ENCODE peak calls at places on chromosomes 16 and 17, in nine cellular contexts. One of them, this sample, is unnamed.
A peak's percentile ranks its signal among the peaks of the same experiment; 100 is the strongest.

GRCh38 chr16:1099224-1100083 is 3.4 kb upstream of the C1QTNF8 start:
- DNase-seq in SJSA1: no peak
- DNase-seq in effector memory CD4-positive, alpha-beta T cell: no peak
- DNase-seq in lung: no peak
- DNase-seq in RWPE1: no peak
- DNase-seq in uterus: no peak
- DNase-seq in body of pancreas: no peak
- DNase-seq in ascending aorta: no peak
- DNase-seq in fibroblast of lung: no peak
- DNase-seq in this sample: no peak

GRCh38 chr17:38709104-38709820 is 4.2 kb downstream of the MLLT6 start:
- DNase-seq in SJSA1: no peak
- DNase-seq in effector memory CD4-positive, alpha-beta T cell: no peak
- DNase-seq in lung: no peak
- DNase-seq in RWPE1: no peak
- DNase-seq in uterus: no peak
- DNase-seq in body of pancreas: no peak
- DNase-seq in ascending aorta: no peak
- DNase-seq in fibroblast of lung: no peak
- DNase-seq in this sample: no peak

GRCh38 chr16:4723071-4723767 is 10.9 kb downstream of the ANKS3 start:
- DNase-seq in SJSA1: no peak
- DNase-seq in effector memory CD4-positive, alpha-beta T cell: no peak
- DNase-seq in lung: no peak
- DNase-seq in RWPE1: no peak
- DNase-seq in uterus: no peak
- DNase-seq in body of pancreas: no peak
- DNase-seq in ascending aorta: no peak
- DNase-seq in fibroblast of lung: peak; percentile 92
- DNase-seq in this sample: no peak

GRCh38 chr16:66154801-66155200 is 211.7 kb upstream of the CDH5 start:
- DNase-seq in SJSA1: no peak
- DNase-seq in effector memory CD4-positive, alpha-beta T cell: no peak
- DNase-seq in lung: no peak
- DNase-seq in RWPE1: no peak
- DNase-seq in uterus: no peak
- DNase-seq in body of pancreas: no peak
- DNase-seq in ascending aorta: no peak
- DNase-seq in fibroblast of lung: peak; percentile 27
- DNase-seq in this sample: no peak

GRCh38 chr17:29037739-29038465 is 5.0 kb upstream of the PIPOX start:
- DNase-seq in SJSA1: no peak
- DNase-seq in effector memory CD4-positive, alpha-beta T cell: no peak
- DNase-seq in lung: no peak
- DNase-seq in RWPE1: no peak
- DNase-seq in uterus: no peak
- DNase-seq in body of pancreas: no peak
- DNase-seq in ascending aorta: no peak
- DNase-seq in fibroblast of lung: no peak
- DNase-seq in this sample: no peak

GRCh38 chr17:83171661-83172060 is 92.3 kb downstream of the METRNL start:
- DNase-seq in SJSA1: no peak
- DNase-seq in effector memory CD4-positive, alpha-beta T cell: no peak
- DNase-seq in lung: peak; percentile 23
- DNase-seq in RWPE1: peak; percentile 19
- DNase-seq in uterus: peak; percentile 9
- DNase-seq in body of pancreas: peak; percentile 6
- DNase-seq in ascending aorta: no peak
- DNase-seq in fibroblast of lung: no peak
- DNase-seq in this sample: no peak

GRCh38 chr17:66354981-66355380 is 52.6 kb downstream of the PRKCA start:
- DNase-seq in SJSA1: no peak
- DNase-seq in effector memory CD4-positive, alpha-beta T cell: no peak
- DNase-seq in lung: no peak
- DNase-seq in RWPE1: no peak
- DNase-seq in uterus: no peak
- DNase-seq in body of pancreas: no peak
- DNase-seq in ascending aorta: no peak
- DNase-seq in fibroblast of lung: peak; percentile 64
- DNase-seq in this sample: no peak

GRCh38 chr17:80501739-80502577 is 25.6 kb upstream of the NPTX1 start:
- DNase-seq in SJSA1: peak; percentile 96
- DNase-seq in effector memory CD4-positive, alpha-beta T cell: no peak
- DNase-seq in lung: no peak
- DNase-seq in RWPE1: peak; percentile 73
- DNase-seq in uterus: peak; percentile 54
- DNase-seq in body of pancreas: no peak
- DNase-seq in ascending aorta: no peak
- DNase-seq in fibroblast of lung: peak; percentile 93
- DNase-seq in this sample: no peak

GRCh38 chr17:75365009-75365930 is 40.2 kb downstream of the GRB2 start:
- DNase-seq in SJSA1: peak; percentile 20
- DNase-seq in effector memory CD4-positive, alpha-beta T cell: no peak
- DNase-seq in lung: no peak
- DNase-seq in RWPE1: no peak
- DNase-seq in uterus: no peak
- DNase-seq in body of pancreas: no peak
- DNase-seq in ascending aorta: no peak
- DNase-seq in fibroblast of lung: peak; percentile 58
- DNase-seq in this sample: no peak

GRCh38 chr17:44222112-44222869 is 2.8 kb upstream of the UBTF start:
- DNase-seq in SJSA1: peak; percentile 85
- DNase-seq in effector memory CD4-positive, alpha-beta T cell: no peak
- DNase-seq in lung: peak; percentile 78
- DNase-seq in RWPE1: peak; percentile 60
- DNase-seq in uterus: peak; percentile 85
- DNase-seq in body of pancreas: peak; percentile 64
- DNase-seq in ascending aorta: peak; percentile 91
- DNase-seq in fibroblast of lung: peak; percentile 74
- DNase-seq in this sample: no peak

GRCh38 chr17:43151880-43152456 is 19.0 kb upstream of the NBR1 start:
- DNase-seq in SJSA1: no peak
- DNase-seq in effector memory CD4-positive, alpha-beta T cell: no peak
- DNase-seq in lung: no peak
- DNase-seq in RWPE1: no peak
- DNase-seq in uterus: no peak
- DNase-seq in body of pancreas: no peak
- DNase-seq in ascending aorta: no peak
- DNase-seq in fibroblast of lung: no peak
- DNase-seq in this sample: no peak

GRCh38 chr17:34665150-34665802 is 85.9 kb downstream of the TMEM132E start:
- DNase-seq in SJSA1: no peak
- DNase-seq in effector memory CD4-positive, alpha-beta T cell: no peak
- DNase-seq in lung: no peak
- DNase-seq in RWPE1: no peak
- DNase-seq in uterus: no peak
- DNase-seq in body of pancreas: no peak
- DNase-seq in ascending aorta: no peak
- DNase-seq in fibroblast of lung: no peak
- DNase-seq in this sample: no peak

GRCh38 chr16:85718682-85719081 is 29.9 kb upstream of the GINS2 start:
- DNase-seq in SJSA1: no peak
- DNase-seq in effector memory CD4-positive, alpha-beta T cell: no peak
- DNase-seq in lung: no peak
- DNase-seq in RWPE1: no peak
- DNase-seq in uterus: no peak
- DNase-seq in body of pancreas: peak; percentile 27
- DNase-seq in ascending aorta: no peak
- DNase-seq in fibroblast of lung: no peak
- DNase-seq in this sample: no peak

GRCh38 chr16:14087590-14088154 is 16.6 kb downstream of the MRTFB start:
- DNase-seq in SJSA1: no peak
- DNase-seq in effector memory CD4-positive, alpha-beta T cell: no peak
- DNase-seq in lung: no peak
- DNase-seq in RWPE1: no peak
- DNase-seq in uterus: no peak
- DNase-seq in body of pancreas: no peak
- DNase-seq in ascending aorta: no peak
- DNase-seq in fibroblast of lung: no peak
- DNase-seq in this sample: no peak

GRCh38 chr17:36544049-36544319 is 735 bp upstream of the GGNBP2 start:
- DNase-seq in SJSA1: no peak
- DNase-seq in effector memory CD4-positive, alpha-beta T cell: no peak
- DNase-seq in lung: no peak
- DNase-seq in RWPE1: peak; percentile 10
- DNase-seq in uterus: peak; percentile 24
- DNase-seq in body of pancreas: no peak
- DNase-seq in ascending aorta: peak; percentile 68
- DNase-seq in fibroblast of lung: peak; percentile 55
- DNase-seq in this sample: no peak

GRCh38 chr17:27430882-27431491 is 25.3 kb upstream of the KSR1 start:
- DNase-seq in SJSA1: peak; percentile 38
- DNase-seq in effector memory CD4-positive, alpha-beta T cell: no peak
- DNase-seq in lung: no peak
- DNase-seq in RWPE1: peak; percentile 48
- DNase-seq in uterus: peak; percentile 34
- DNase-seq in body of pancreas: peak; percentile 35
- DNase-seq in ascending aorta: no peak
- DNase-seq in fibroblast of lung: peak; percentile 32
- DNase-seq in this sample: no peak

GRCh38 chr17:66474258-66474657 is 171.8 kb downstream of the PRKCA start:
- DNase-seq in SJSA1: no peak
- DNase-seq in effector memory CD4-positive, alpha-beta T cell: no peak
- DNase-seq in lung: no peak
- DNase-seq in RWPE1: no peak
- DNase-seq in uterus: no peak
- DNase-seq in body of pancreas: no peak
- DNase-seq in ascending aorta: no peak
- DNase-seq in fibroblast of lung: no peak
- DNase-seq in this sample: no peak

GRCh38 chr17:78089557-78090281 is 38.8 kb downstream of the TMC6 start:
- DNase-seq in SJSA1: no peak
- DNase-seq in effector memory CD4-positive, alpha-beta T cell: no peak
- DNase-seq in lung: no peak
- DNase-seq in RWPE1: no peak
- DNase-seq in uterus: no peak
- DNase-seq in body of pancreas: no peak
- DNase-seq in ascending aorta: no peak
- DNase-seq in fibroblast of lung: no peak
- DNase-seq in this sample: no peak
- H3K27ac ChIP-seq in SJSA1: no peak overlapping the region
- H3K27ac ChIP-seq in effector memory CD4-positive, alpha-beta T cell: no peak overlapping the region
- H3K27ac ChIP-seq in lung: no peak overlapping the region
- H3K27ac ChIP-seq in RWPE1: no peak overlapping the region
- H3K27ac ChIP-seq in uterus: no peak overlapping the region
- H3K27ac ChIP-seq in body of pancreas: no peak overlapping the region
- H3K27ac ChIP-seq in ascending aorta: no peak overlapping the region
- H3K27ac ChIP-seq in fibroblast of lung: no peak overlapping the region
- H3K27ac ChIP-seq in this sample: no peak overlapping the region

DNA sequence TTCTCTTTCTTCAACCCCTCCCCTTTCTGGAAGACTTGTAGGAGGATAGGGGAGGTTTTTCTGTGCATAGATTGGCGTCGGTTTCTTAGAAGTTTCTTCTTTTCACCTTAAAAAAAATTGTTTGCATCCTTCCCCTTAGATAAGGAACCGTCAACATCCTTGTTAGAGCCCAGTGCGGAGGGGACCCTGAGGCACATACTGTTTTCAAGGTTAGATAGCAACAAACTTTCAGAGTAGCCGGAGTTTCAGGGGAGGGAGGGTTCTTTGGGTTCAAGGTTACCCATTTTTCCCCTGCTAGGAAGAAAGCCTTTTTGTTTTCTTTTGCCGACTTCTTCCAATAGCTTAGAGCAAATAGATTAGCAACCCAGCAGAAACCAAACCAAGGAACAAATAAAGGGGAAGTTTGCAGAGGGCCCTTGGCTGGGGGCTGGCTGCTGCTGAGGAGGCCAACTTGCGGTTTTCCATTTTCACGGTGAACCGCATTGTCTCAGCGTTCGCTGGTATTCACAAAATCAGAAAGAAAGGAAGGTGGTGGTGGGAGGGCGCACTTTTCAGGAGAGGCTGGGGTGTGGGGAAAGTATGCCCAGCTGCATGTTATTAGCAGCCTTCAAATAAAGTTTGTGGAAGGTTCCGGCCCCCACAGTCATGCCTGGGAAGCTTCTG is 28.8 kb downstream of the MSI2 start:
- DNase-seq in SJSA1: no peak
- DNase-seq in effector memory CD4-positive, alpha-beta T cell: peak; percentile 6
- DNase-seq in lung: no peak
- DNase-seq in RWPE1: no peak
- DNase-seq in uterus: no peak
- DNase-seq in body of pancreas: no peak
- DNase-seq in ascending aorta: no peak
- DNase-seq in fibroblast of lung: peak; percentile 63
- DNase-seq in this sample: no peak
- H3K27ac ChIP-seq in SJSA1: no peak overlapping the region
- H3K27ac ChIP-seq in effector memory CD4-positive, alpha-beta T cell: peak overlapping the region; percentile 47
- H3K27ac ChIP-seq in lung: no peak overlapping the region
- H3K27ac ChIP-seq in RWPE1: no peak overlapping the region
- H3K27ac ChIP-seq in uterus: no peak overlapping the region
- H3K27ac ChIP-seq in body of pancreas: no peak overlapping the region
- H3K27ac ChIP-seq in ascending aorta: no peak overlapping the region
- H3K27ac ChIP-seq in fibroblast of lung: no peak overlapping the region
- H3K27ac ChIP-seq in this sample: no peak overlapping the region

DNA sequence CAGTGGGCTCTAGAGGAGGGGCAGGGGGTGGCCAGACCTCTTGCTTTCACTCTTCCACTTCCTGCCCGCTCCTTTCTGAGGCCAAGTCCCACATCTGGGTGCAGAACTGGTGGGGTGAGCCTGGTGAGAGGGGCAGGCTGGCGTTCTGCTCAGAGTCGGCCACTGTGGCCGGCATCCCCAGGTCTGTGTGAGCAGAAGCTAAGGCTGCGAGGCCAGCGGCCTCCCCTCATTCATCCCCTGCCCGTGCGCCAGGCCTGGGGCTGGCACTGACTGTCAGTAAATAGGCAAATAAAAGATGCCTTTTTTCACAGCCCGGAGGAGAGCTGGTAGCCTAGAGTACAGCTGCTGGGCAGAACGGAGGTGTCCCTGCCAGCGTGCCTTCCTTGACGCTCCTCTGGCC is 1.2 kb downstream of the DEF8 start:
- DNase-seq in SJSA1: no peak
- DNase-seq in effector memory CD4-positive, alpha-beta T cell: no peak
- DNase-seq in lung: no peak
- DNase-seq in RWPE1: no peak
- DNase-seq in uterus: no peak
- DNase-seq in body of pancreas: no peak
- DNase-seq in ascending aorta: no peak
- DNase-seq in fibroblast of lung: no peak
- DNase-seq in this sample: no peak
- H3K27ac ChIP-seq in SJSA1: no peak overlapping the region
- H3K27ac ChIP-seq in effector memory CD4-positive, alpha-beta T cell: no peak overlapping the region
- H3K27ac ChIP-seq in lung: no peak overlapping the region
- H3K27ac ChIP-seq in RWPE1: peak overlapping the region; percentile 38
- H3K27ac ChIP-seq in uterus: no peak overlapping the region
- H3K27ac ChIP-seq in body of pancreas: no peak overlapping the region
- H3K27ac ChIP-seq in ascending aorta: no peak overlapping the region
- H3K27ac ChIP-seq in fibroblast of lung: no peak overlapping the region
- H3K27ac ChIP-seq in this sample: no peak overlapping the region

DNA sequence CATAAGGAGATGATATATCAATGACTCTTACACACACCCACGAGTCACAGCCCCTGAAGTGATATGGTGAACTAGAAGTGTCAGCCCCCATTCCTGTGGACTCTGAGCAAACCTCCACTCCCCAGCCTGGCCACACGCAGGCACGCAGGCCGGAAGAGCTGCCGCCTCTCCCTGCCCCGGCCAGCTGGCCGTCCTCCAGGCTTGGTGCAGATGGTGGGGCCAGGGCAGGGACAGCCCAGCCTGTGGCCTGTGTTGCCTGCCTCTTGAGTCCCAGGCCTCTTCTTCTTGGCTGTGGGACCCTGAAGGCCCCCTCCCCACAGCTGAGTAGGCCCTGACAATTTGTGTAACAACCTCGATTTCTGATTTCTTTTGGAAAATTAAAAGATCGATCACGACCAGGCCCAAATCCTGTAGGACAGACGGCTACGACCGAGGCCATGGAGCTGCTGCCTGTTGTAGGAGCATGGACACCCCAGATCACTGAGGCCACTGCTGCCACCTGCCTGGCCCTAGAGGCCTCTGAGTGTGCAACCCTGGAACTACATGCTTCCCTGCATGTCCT is 10.0 kb upstream of the MPRIP start:
- DNase-seq in SJSA1: peak; percentile 90
- DNase-seq in effector memory CD4-positive, alpha-beta T cell: no peak
- DNase-seq in lung: no peak
- DNase-seq in RWPE1: peak; percentile 68
- DNase-seq in uterus: no peak
- DNase-seq in body of pancreas: peak; percentile 67
- DNase-seq in ascending aorta: peak; percentile 87
- DNase-seq in fibroblast of lung: peak; percentile 97
- DNase-seq in this sample: no peak
- H3K27ac ChIP-seq in SJSA1: peak overlapping the region; percentile 47
- H3K27ac ChIP-seq in effector memory CD4-positive, alpha-beta T cell: no peak overlapping the region
- H3K27ac ChIP-seq in lung: peak overlapping the region; percentile 75
- H3K27ac ChIP-seq in RWPE1: peak overlapping the region; percentile 87
- H3K27ac ChIP-seq in uterus: no peak overlapping the region
- H3K27ac ChIP-seq in body of pancreas: peak overlapping the region; percentile 53
- H3K27ac ChIP-seq in ascending aorta: peak overlapping the region; percentile 55
- H3K27ac ChIP-seq in fibroblast of lung: peak overlapping the region; percentile 54
- H3K27ac ChIP-seq in this sample: peak overlapping the region; percentile 94

This sample was measured in epithelial cell of prostate.